ENCODE peak calls at places on chromosomes 3 and 15, in six cellular contexts. One of them, this sample, is unnamed. For H3K27me3, the result is how much of the 10 kb centered on the place peaks cover.

GRCh38 chr3:39327746-39328349 is 1.7 kb upstream of the CCR8 start:
- DNase-seq in ovary: no peak
- DNase-seq in breast epithelium: no peak
- DNase-seq in heart right ventricle: no peak
- DNase-seq in tibial artery: no peak
- DNase-seq in aorta: no peak
- DNase-seq in this sample: peak

GRCh38 chr3:46442591-46443530 is 21.8 kb downstream of the LTF start:
- DNase-seq in tibial artery: no peak
- DNase-seq in heart right ventricle: no peak
- DNase-seq in aorta: no peak
- DNase-seq in breast epithelium: no peak
- DNase-seq in ovary: no peak
- DNase-seq in this sample: peak

GRCh38 chr15:99228120-99228770 is 21.1 kb downstream of the TTC23 start:
- DNase-seq in ovary: no peak
- DNase-seq in tibial artery: no peak
- DNase-seq in heart right ventricle: no peak
- DNase-seq in breast epithelium: no peak
- DNase-seq in aorta: no peak
- DNase-seq in this sample: no peak

GRCh38 chr3:67064105-67064504 is 66.0 kb downstream of the KBTBD8 start:
- DNase-seq in aorta: no peak
- DNase-seq in ovary: no peak
- DNase-seq in breast epithelium: no peak
- DNase-seq in tibial artery: no peak
- DNase-seq in heart right ventricle: no peak
- DNase-seq in this sample: no peak

GRCh38 chr3:49867871-49868321 is 1.8 kb downstream of the CAMKV start:
- DNase-seq in breast epithelium: no peak
- DNase-seq in tibial artery: no peak
- DNase-seq in aorta: no peak
- DNase-seq in ovary: no peak
- DNase-seq in heart right ventricle: no peak
- DNase-seq in this sample: no peak

GRCh38 chr3:121111914-121112612 is 204.1 kb downstream of the STXBP5L start:
- DNase-seq in tibial artery: no peak
- DNase-seq in ovary: no peak
- DNase-seq in aorta: no peak
- DNase-seq in heart right ventricle: no peak
- DNase-seq in breast epithelium: no peak
- DNase-seq in this sample: no peak

GRCh38 chr15:49315543-49315942 is 107.5 kb upstream of the FGF7 start:
- DNase-seq in ovary: no peak
- DNase-seq in heart right ventricle: no peak
- DNase-seq in aorta: no peak
- DNase-seq in tibial artery: no peak
- DNase-seq in breast epithelium: no peak
- DNase-seq in this sample: no peak

GRCh38 chr3:112786002-112786590 is 60.6 kb downstream of the CD200R1L start:
- DNase-seq in aorta: no peak
- DNase-seq in heart right ventricle: no peak
- DNase-seq in tibial artery: no peak
- DNase-seq in breast epithelium: no peak
- DNase-seq in ovary: no peak
- DNase-seq in this sample: no peak

GRCh38 chr3:105367063-105367405 is 325 bp downstream of the ALCAM start:
- DNase-seq in tibial artery: no peak
- DNase-seq in heart right ventricle: peak
- DNase-seq in ovary: peak
- DNase-seq in aorta: peak
- DNase-seq in breast epithelium: no peak
- DNase-seq in this sample: peak

GRCh38 chr3:112043621-112044201 is 9.2 kb downstream of the TMPRSS7 start:
- DNase-seq in tibial artery: peak
- DNase-seq in heart right ventricle: no peak
- DNase-seq in ovary: peak
- DNase-seq in aorta: no peak
- DNase-seq in breast epithelium: no peak
- DNase-seq in this sample: peak

GRCh38 chr3:54547051-54547450 is 380.8 kb downstream of the LRTM1 start:
- DNase-seq in ovary: no peak
- DNase-seq in aorta: no peak
- DNase-seq in breast epithelium: no peak
- DNase-seq in heart right ventricle: no peak
- DNase-seq in tibial artery: no peak
- DNase-seq in this sample: no peak

GRCh38 chr15:99956820-99957641 is 223.8 kb upstream of the LYSMD4 start:
- DNase-seq in ovary: no peak
- DNase-seq in aorta: no peak
- DNase-seq in heart right ventricle: no peak
- DNase-seq in breast epithelium: peak
- DNase-seq in tibial artery: no peak
- DNase-seq in this sample: no peak

DNA sequence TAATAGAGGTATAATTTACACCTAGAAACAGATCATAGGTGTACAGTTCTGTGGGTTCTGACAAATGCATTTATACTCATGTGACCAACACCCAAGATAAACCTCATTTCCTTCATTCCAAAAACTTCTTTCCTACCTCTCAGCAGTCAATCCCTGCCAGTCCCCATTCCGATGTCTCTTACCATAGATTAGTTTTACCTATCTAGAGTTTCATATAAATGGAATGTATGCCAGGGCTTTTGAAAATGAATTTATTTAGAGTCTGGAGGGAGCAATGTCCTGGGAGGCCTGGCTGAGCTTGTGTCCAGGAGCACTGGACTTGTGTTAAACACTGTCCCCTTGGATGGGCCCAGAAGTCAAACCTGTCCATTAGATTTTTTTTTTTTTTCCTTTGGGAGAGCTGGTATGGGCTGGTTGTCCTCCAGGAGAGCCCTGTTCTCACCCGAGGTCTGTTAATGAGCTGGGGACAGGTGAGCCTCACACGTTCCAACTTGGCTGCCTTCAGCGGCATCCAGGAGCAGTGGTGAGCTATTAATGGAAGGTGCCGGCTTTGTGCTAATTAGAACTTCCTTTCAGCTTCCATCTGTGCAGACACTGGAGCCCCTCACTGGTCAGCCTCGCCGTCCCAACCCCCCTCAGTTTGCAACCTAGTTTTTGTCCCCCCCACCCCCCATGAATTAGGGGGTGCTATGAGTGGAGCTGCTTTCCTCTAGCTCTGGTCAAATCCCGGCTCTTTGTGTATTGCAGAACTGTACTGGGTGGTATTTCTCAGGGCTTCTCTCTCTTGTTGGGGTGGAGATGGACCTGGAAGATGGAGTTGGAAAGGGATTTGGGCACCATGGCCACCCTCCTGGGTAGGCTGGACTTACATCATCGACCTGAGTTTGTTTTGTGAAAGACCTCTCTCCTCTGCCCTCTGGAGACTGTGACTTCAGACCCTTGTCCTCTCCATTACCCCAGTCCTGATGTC is 40.8 kb upstream of the POLG start:
- DNase-seq in aorta: peak
- DNase-seq in ovary: no peak
- DNase-seq in heart right ventricle: no peak
- DNase-seq in tibial artery: no peak
- DNase-seq in breast epithelium: no peak
- DNase-seq in this sample: no peak
- H3K27me3 ChIP-seq in aorta: under half
- H3K27me3 ChIP-seq in ovary: under half
- H3K27me3 ChIP-seq in heart right ventricle: half or more
- H3K27me3 ChIP-seq in tibial artery: under half
- H3K27me3 ChIP-seq in breast epithelium: under half
- H3K27me3 ChIP-seq in this sample: under half

DNA sequence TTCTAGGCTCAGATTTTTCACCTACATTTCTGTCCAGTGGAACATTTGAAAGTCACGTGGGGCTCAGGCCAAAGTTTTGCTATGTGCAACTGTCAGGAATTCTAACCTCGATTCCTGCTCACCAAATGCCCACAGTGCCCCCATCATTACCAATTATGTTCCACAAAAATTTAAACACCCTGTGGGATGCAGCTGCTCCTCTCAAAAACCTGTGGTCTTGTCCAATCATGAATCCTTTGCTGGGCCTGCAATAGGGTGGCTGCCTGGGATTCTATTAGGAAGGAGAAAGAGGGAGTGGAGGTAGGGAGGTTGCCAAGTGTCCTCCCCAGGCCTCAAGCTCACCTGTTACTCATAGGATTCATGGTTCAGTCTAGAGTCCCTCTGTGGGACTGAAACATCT is 68.1 kb downstream of the RHCG start:
- DNase-seq in ovary: no peak
- DNase-seq in breast epithelium: no peak
- DNase-seq in aorta: no peak
- DNase-seq in heart right ventricle: no peak
- DNase-seq in tibial artery: no peak
- DNase-seq in this sample: no peak
- H3K27me3 ChIP-seq in ovary: under half
- H3K27me3 ChIP-seq in breast epithelium: under half
- H3K27me3 ChIP-seq in aorta: under half
- H3K27me3 ChIP-seq in heart right ventricle: under half
- H3K27me3 ChIP-seq in tibial artery: under half
- H3K27me3 ChIP-seq in this sample: under half

GRCh38 chr15:63593705-63594671 is 3.2 kb upstream of the FBXL22 start:
- DNase-seq in tibial artery: no peak
- DNase-seq in heart right ventricle: no peak
- DNase-seq in breast epithelium: no peak
- DNase-seq in ovary: no peak
- DNase-seq in aorta: no peak
- DNase-seq in this sample: no peak

GRCh38 chr15:63586790-63587189 is 10.4 kb upstream of the FBXL22 start:
- DNase-seq in aorta: no peak
- DNase-seq in tibial artery: no peak
- DNase-seq in breast epithelium: no peak
- DNase-seq in heart right ventricle: no peak
- DNase-seq in ovary: no peak
- DNase-seq in this sample: no peak

GRCh38 chr15:63583027-63583426 is 14.2 kb upstream of the FBXL22 start:
- DNase-seq in tibial artery: no peak
- DNase-seq in ovary: no peak
- DNase-seq in heart right ventricle: no peak
- DNase-seq in breast epithelium: no peak
- DNase-seq in aorta: no peak
- DNase-seq in this sample: no peak

GRCh38 chr15:63587527-63587926 is 9.7 kb upstream of the FBXL22 start:
- DNase-seq in heart right ventricle: no peak
- DNase-seq in tibial artery: no peak
- DNase-seq in breast epithelium: no peak
- DNase-seq in ovary: no peak
- DNase-seq in aorta: no peak
- DNase-seq in this sample: no peak

GRCh38 chr15:63588826-63589225 is 8.4 kb upstream of the FBXL22 start:
- DNase-seq in heart right ventricle: no peak
- DNase-seq in ovary: no peak
- DNase-seq in tibial artery: no peak
- DNase-seq in aorta: no peak
- DNase-seq in breast epithelium: no peak
- DNase-seq in this sample: no peak
- H3K27me3 ChIP-seq in heart right ventricle: under half
- H3K27me3 ChIP-seq in ovary: under half
- H3K27me3 ChIP-seq in tibial artery: under half
- H3K27me3 ChIP-seq in aorta: under half
- H3K27me3 ChIP-seq in breast epithelium: under half
- H3K27me3 ChIP-seq in this sample: under half

DNA sequence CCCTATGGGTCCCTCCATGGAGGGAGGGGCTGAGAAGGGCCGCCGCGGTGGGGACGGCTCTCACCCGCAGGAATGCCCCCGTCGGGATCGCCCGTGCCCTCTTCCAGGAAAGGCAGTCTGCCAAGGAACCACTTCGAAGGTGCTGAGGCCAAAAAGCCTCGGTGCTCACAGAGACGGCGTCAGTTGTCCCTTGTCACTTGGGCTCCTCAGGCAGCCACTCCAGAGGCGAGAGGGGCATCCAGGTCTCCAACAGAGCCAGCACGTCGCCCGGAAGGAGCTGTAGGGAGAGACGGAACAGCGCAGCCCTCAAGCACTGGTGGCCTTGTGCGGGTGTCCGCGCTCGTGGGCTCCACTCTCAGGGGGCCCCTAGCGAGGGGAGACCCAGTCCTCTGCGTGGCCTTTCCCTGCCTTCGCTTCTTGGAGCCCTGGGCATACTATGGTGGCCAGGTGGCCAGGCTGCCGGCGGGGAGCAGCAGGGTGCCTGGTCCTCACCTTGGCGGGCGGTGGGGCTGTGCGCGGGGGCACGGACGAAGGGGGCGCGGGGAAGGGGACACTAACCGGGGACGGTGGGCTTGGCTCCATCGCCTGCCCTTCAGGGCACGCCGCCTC is 994 bp downstream of the MESP1 start:
- DNase-seq in heart right ventricle: no peak
- DNase-seq in ovary: peak
- DNase-seq in tibial artery: no peak
- DNase-seq in aorta: no peak
- DNase-seq in breast epithelium: no peak
- DNase-seq in this sample: no peak
- H3K27me3 ChIP-seq in heart right ventricle: under half
- H3K27me3 ChIP-seq in ovary: under half
- H3K27me3 ChIP-seq in tibial artery: under half
- H3K27me3 ChIP-seq in aorta: under half
- H3K27me3 ChIP-seq in breast epithelium: under half
- H3K27me3 ChIP-seq in this sample: under half

This sample was measured in CD4-positive, alpha-beta memory T cell.